ENCODE peak calls at places on chromosomes 5 and 9, in four cellular contexts. L, P, R and N are unnamed samples.

GRCh38 chr5:160284271-160284670 is 28.1 kb downstream of the CCNJL start:
- DNase-seq in R (no peak), L (no peak), P (no peak), N (no peak)

GRCh38 chr5:3856036-3856435 is 260.4 kb downstream of the IRX1 start:
- DNase-seq in P (no peak), L (no peak), R (no peak), N (no peak)

GRCh38 chr9:71692337-71692736 is 76.0 kb downstream of the CEMIP2 start:
- DNase-seq in L (no peak), R (no peak), P (peak), N (no peak)

GRCh38 chr5:171315386-171315891 is 6.4 kb downstream of the TLX3 start:
- DNase-seq in R (no peak), P (no peak), L (no peak), N (no peak)

GRCh38 chr9:128296340-128297220 is 20.5 kb downstream of the SWI5 start:
- DNase-seq in P (no peak), R (no peak), L (no peak), N (no peak)

GRCh38 chr5:131994090-131994489 is 17.4 kb downstream of the ACSL6 start:
- DNase-seq in L (no peak), P (no peak), R (no peak), N (no peak)

GRCh38 chr5:67636091-67636490 is 439.5 kb upstream of the CD180 start:
- DNase-seq in P (peak), L (no peak), R (peak), N (no peak)

GRCh38 chr5:180648658-180649296 is 623 bp downstream of the FLT4 start:
- DNase-seq in L (no peak), R (no peak), P (no peak), N (no peak)

GRCh38 chr9:114884787-114885452 is 45.5 kb downstream of the TNFSF8 start:
- DNase-seq in R (no peak), P (no peak), L (no peak), N (no peak)

GRCh38 chr5:16815432-16815831 is 120.7 kb downstream of the MYO10 start:
- DNase-seq in P (no peak), L (no peak), R (no peak), N (no peak)

GRCh38 chr5:75239681-75240080 is 3.0 kb upstream of the ANKRD31 start:
- DNase-seq in R (no peak), P (no peak), L (no peak), N (no peak)

GRCh38 chr5:160956011-160956410 is 104.0 kb upstream of the ATP10B start:
- DNase-seq in R (no peak), P (no peak), L (no peak), N (no peak)

GRCh38 chr5:58681943-58682342 is 99.1 kb downstream of the RAB3C start:
- DNase-seq in P (no peak), L (no peak), R (no peak), N (no peak)

GRCh38 chr5:93583799-93584530 is 943 bp downstream of the NR2F1 start:
- DNase-seq in P (peak), L (peak), R (no peak), N (no peak)

GRCh38 chr5:93583525-93583798 is 440 bp downstream of the NR2F1 start:
- DNase-seq in P (peak), R (no peak), L (no peak), N (no peak)

GRCh38 chr5:93582677-93583524 is at the start of gene NR2F1:
- DNase-seq in L (peak), R (peak), P (peak), N (no peak)

GRCh38 chr5:93580387-93581100 is 475 bp downstream of the NR2F1-AS1 start:
- DNase-seq in P (peak), L (peak), R (no peak), N (peak)

GRCh38 chr5:93581738-93582414 is 857 bp upstream of the NR2F1-AS1 start:
- DNase-seq in P (peak), L (no peak), R (no peak), N (no peak)
- TF ChIP-seq CTCF in P (no peak), L (no peak), R (peak), N (no peak)

DNA sequence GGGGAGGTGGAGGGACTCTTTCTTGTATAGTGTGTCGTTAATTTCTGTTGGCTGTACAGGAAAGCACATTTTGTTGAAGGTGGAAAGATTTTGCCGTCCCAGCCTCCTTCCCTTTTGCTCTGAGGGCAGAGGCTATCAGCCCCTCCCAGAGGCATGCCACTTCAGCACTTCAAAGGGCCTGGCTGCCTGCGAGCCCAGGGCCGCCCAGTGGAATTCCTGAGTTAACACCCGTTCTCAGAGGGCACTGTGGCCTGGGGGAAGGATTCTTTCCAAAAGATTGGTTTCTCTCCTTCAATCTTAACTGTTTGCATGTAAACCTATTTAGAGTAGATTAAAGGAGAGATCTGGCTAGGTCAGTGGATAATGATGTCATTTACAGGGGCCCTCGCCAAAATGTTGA is 238.6 kb downstream of the FANCC start:
- DNase-seq in L (no peak), P (no peak), R (no peak), N (no peak)
- TF ChIP-seq CTCF in L (no peak), P (no peak), R (no peak), N (no peak)

GRCh38 chr5:140822281-140822629 is 842 bp downstream of the PCDHA5 start:
- DNase-seq in L (no peak), R (no peak), P (no peak), N (no peak)

GRCh38 chr5:140823475-140823874 is 2.1 kb downstream of the PCDHA5 start:
- DNase-seq in P (no peak), R (no peak), L (no peak), N (no peak)

DNA sequence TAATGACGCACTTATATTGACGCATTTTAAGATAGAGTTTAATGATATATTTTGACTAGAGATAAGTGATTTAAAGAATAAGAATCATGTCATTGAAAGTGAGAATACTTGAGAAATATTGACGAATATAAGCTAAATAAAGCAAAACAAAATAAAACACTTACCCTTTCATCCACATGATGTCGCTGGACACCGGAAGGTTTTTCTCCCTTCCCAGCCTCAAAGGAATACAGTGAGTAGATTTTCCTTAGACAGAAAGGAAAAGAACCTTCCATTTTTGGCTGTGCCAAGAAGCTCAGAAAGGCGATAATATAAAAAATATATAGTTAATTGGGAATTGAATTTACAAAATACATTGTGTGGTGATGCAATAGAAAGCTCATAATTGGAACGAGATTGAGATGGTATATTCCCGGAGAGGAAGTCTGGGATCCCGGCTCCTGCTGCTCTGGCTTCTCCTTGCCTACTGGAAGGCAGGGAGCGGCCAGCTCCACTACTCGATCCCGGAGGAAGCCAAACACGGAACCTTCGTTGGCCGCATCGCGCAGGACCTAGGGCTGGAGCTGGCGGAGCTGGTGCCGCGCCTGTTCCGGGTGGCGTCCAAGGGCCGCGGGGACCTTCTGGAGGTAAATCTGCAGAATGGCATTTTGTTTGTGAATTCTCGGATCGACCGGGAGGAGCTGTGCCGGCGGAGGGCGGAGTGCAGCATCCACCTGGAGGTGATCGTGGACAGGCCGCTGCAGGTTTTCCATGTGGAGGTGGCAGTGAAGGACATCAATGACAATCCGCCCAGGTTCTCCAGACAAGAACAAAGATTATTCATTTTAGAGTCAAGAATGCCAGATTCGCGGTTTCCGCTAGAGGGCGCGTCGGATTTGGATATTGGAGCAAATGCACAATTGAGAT is at the start of gene PCDHA5:
- DNase-seq in L (no peak), R (no peak), P (no peak), N (no peak)
- TF ChIP-seq CTCF in L (peak), R (no peak), P (peak), N (no peak)

GRCh38 chr5:98938459-98938858 is 9.7 kb upstream of the CHD1 start:
- DNase-seq in L (no peak), R (no peak), P (peak), N (no peak)
- TF ChIP-seq CTCF in L (no peak), R (no peak), P (no peak), N (no peak)

GRCh38 chr9:69273162-69273561 is 51.9 kb upstream of the ENTREP1 start:
- DNase-seq in R (no peak), P (no peak), L (no peak), N (no peak)

GRCh38 chr9:69279084-69279729 is 45.8 kb upstream of the ENTREP1 start:
- DNase-seq in R (no peak), L (no peak), P (no peak), N (no peak)

GRCh38 chr9:69279730-69280127 is 45.3 kb upstream of the ENTREP1 start:
- DNase-seq in L (no peak), P (no peak), R (no peak), N (no peak)

GRCh38 chr9:69272212-69272611 is 52.8 kb upstream of the ENTREP1 start:
- DNase-seq in R (no peak), L (no peak), P (no peak), N (no peak)

GRCh38 chr9:69276775-69277174 is 48.2 kb upstream of the ENTREP1 start:
- DNase-seq in P (no peak), R (no peak), L (no peak), N (no peak)
- TF ChIP-seq CTCF in P (no peak), R (no peak), L (no peak), N (no peak)

GRCh38 chr5:157068339-157068738 is 9.4 kb upstream of the HAVCR1 start:
- DNase-seq in R (no peak), L (no peak), P (no peak), N (no peak)

GRCh38 chr5:157072508-157072907 is 13.6 kb upstream of the HAVCR1 start:
- DNase-seq in L (no peak), R (no peak), P (no peak), N (no peak)

GRCh38 chr5:157066950-157067349 is 8.0 kb upstream of the HAVCR1 start:
- DNase-seq in R (no peak), L (peak), P (no peak), N (no peak)

GRCh38 chr5:157068785-157069184 is 9.9 kb upstream of the HAVCR1 start:
- DNase-seq in P (no peak), L (no peak), R (no peak), N (no peak)

GRCh38 chr5:157069949-157070348 is 11.0 kb upstream of the HAVCR1 start:
- DNase-seq in P (no peak), R (no peak), L (no peak), N (no peak)
- TF ChIP-seq CTCF in P (no peak), R (no peak), L (no peak), N (no peak)

GRCh38 chr9:112971415-112971814 is 40.6 kb downstream of the ZNF883 start:
- DNase-seq in L (no peak), P (peak), R (no peak), N (no peak)
- TF ChIP-seq CTCF in L (peak), P (peak), R (no peak), N (no peak)

GRCh38 chr5:108919591-108920326 is 172.1 kb downstream of the FER start:
- DNase-seq in L (peak), R (no peak), P (peak), N (peak)
- TF ChIP-seq CTCF in L (peak), R (no peak), P (no peak), N (peak)

DNA sequence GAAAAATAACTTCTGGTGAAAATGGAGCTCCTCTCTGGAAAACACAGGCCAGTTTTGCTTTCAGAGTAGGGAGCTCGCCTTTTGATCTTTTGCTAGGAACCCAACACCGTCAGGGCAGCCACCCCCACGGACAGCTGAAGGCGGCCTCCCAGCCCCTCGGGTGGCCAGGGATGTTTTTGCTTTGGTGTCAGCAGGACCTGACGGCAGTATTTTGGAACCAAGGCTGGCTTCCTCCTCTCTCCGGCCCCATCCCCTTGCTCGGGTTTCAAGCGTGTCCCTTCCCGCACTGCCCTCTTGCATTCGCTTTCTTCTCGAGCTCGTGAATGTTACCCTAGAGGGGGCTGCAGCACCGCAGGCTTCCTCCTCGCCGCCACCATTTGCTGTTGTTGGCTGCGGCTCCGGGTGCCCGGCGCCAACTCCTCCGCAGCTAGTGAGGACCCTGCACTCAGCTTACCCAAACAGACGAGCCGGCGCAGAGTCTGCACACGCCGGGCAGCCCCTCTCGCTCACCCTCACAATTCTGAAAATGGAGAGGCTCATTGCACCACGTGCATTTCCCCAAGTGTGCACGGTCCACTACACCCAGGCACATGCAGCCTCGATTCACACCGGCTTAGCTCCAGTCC is 35.5 kb upstream of the ADAMTSL1 start:
- DNase-seq in R (no peak), L (no peak), P (peak), N (no peak)
- TF ChIP-seq CTCF in R (peak), L (no peak), P (peak), N (no peak)